ENCODE peak calls at places on chromosome 5, in nine cellular contexts. Z, N, H, B, T, R, P, M and Q are unnamed samples.
A peak's percentile ranks its signal among the peaks of the same experiment; 100 is the strongest.

GRCh38 chr5:97118623-97119022 is 23.8 kb downstream of the LIX1 start:
- DNase-seq in Z (no peak), N (no peak), H (no peak), B (no peak), T (no peak), R (no peak), P (no peak), M (no peak), Q (no peak)

GRCh38 chr5:136999787-137000186 is 499.3 kb downstream of the SPOCK1 start:
- DNase-seq in Z (no peak), N (no peak), H (no peak), B (no peak), T (no peak), R (no peak), P (no peak), M (no peak), Q (no peak)

GRCh38 chr5:123809594-123810172 is 297.7 kb downstream of the CSNK1G3 start:
- DNase-seq in Z (peak; percentile 86), N (no peak), H (no peak), B (no peak), T (no peak), R (peak; percentile 19), P (peak; percentile 64), M (no peak), Q (no peak)

GRCh38 chr5:112210430-112211005 is 208.6 kb downstream of the EPB41L4A start:
- DNase-seq in Z (peak; percentile 0), N (no peak), H (peak; percentile 21), B (no peak), T (no peak), R (peak; percentile 54), P (no peak), M (peak; percentile 6), Q (no peak)

GRCh38 chr5:37814699-37815098 is 25.1 kb downstream of the GDNF start:
- DNase-seq in Z (no peak), N (no peak), H (no peak), B (no peak), T (no peak), R (no peak), P (no peak), M (no peak), Q (peak; percentile 42)

GRCh38 chr5:117681855-117682254 is 1107.2 kb upstream of the SEMA6A start:
- DNase-seq in Z (no peak), N (no peak), H (no peak), B (no peak), T (no peak), R (no peak), P (no peak), M (no peak), Q (no peak)

GRCh38 chr5:135434591-135435466 is 12.3 kb downstream of the DCANP1 start:
- DNase-seq in Z (no peak), N (no peak), H (no peak), B (no peak), T (peak; percentile 45), R (no peak), P (no peak), M (no peak), Q (no peak)

GRCh38 chr5:126002222-126002897 is 420.8 kb upstream of the GRAMD2B start:
- DNase-seq in Z (peak; percentile 8), N (no peak), H (no peak), B (no peak), T (peak; percentile 81), R (peak; percentile 49), P (no peak), M (peak; percentile 83), Q (no peak)

GRCh38 chr5:5383461-5383860 is 39.0 kb upstream of the ICE1 start:
- DNase-seq in Z (no peak), N (no peak), H (no peak), B (no peak), T (no peak), R (no peak), P (no peak), M (no peak), Q (no peak)

GRCh38 chr5:136006767-136007251 is 22.0 kb upstream of the TGFBI start:
- DNase-seq in Z (no peak), N (no peak), H (no peak), B (no peak), T (no peak), R (no peak), P (no peak), M (peak; percentile 98), Q (no peak)

GRCh38 chr5:75617746-75618352 is 6.6 kb downstream of the ANKDD1B start:
- DNase-seq in Z (no peak), N (no peak), H (no peak), B (no peak), T (no peak), R (no peak), P (no peak), M (peak; percentile 83), Q (no peak)

GRCh38 chr5:68423154-68423811 is 207.7 kb downstream of the PIK3R1 start:
- DNase-seq in Z (no peak), N (no peak), H (no peak), B (no peak), T (no peak), R (no peak), P (no peak), M (no peak), Q (no peak)

GRCh38 chr5:138032028-138032571 is 779 bp downstream of the FAM13B start:
- DNase-seq in Z (no peak), N (peak; percentile 23), H (no peak), B (no peak), T (peak; percentile 89), R (no peak), P (no peak), M (peak; percentile 63), Q (no peak)

GRCh38 chr5:133324058-133324457 is 272.2 kb downstream of the HSPA4 start:
- DNase-seq in Z (peak; percentile 0), N (no peak), H (no peak), B (no peak), T (peak; percentile 40), R (no peak), P (no peak), M (no peak), Q (no peak)

GRCh38 chr5:134561871-134562296 is 36.4 kb downstream of the JADE2 start:
- DNase-seq in Z (no peak), N (no peak), H (peak; percentile 33), B (no peak), T (peak; percentile 86), R (peak; percentile 39), P (no peak), M (peak; percentile 77), Q (no peak)

GRCh38 chr5:117947121-117947520 is 1041.2 kb downstream of the DTWD2 start:
- DNase-seq in Z (no peak), N (no peak), H (no peak), B (no peak), T (no peak), R (no peak), P (no peak), M (no peak), Q (no peak)

GRCh38 chr5:36138900-36139683 is 12.6 kb downstream of the LMBRD2 start:
- DNase-seq in Z (no peak), N (no peak), H (no peak), B (no peak), T (no peak), R (no peak), P (no peak), M (no peak), Q (no peak)